ENCODE peak calls at places on chromosomes 12 and 14, in nine cellular contexts. X is stimulated activated CD8-positive, alpha-beta memory T cell treated with anti-CD3 and anti-CD28 coated beads, Interleukin-12 subunit alpha, Interleukin-12 subunit beta, amount 100 ng/mL, for 4 hours; Q is HTR-8/SVneo; A is effector CD4-positive, alpha-beta T cell; Z is HL-60; L is activated T-cell treated with anti-CD3 and anti-CD28 coated beads for 1 hour; E is GM18507; K is activated CD4-positive, alpha-beta T cell treated with anti-CD3 and anti-CD28 coated beads, Interleukin-2, amount 50 U/mL, for 4 hours; V is NT2/D1. C is an unnamed sample.

GRCh38 chr12:113757223-113758002 is 208.7 kb downstream of the RBM19 start:
- DNase-seq in E (no peak), V (no peak), Z (no peak), A (no peak), K (no peak), L (no peak), X (no peak), Q (no peak), C (no peak)

GRCh38 chr12:124535066-124535740 is 32.2 kb downstream of the NCOR2 start:
- DNase-seq in E (no peak), K (no peak), L (no peak), X (no peak), A (no peak), V (no peak), Q (no peak), Z (no peak), C (no peak)

GRCh38 chr14:104263671-104264358 is 125.4 kb downstream of the KIF26A start:
- DNase-seq in K (no peak), Z (no peak), A (no peak), Q (no peak), X (no peak), E (no peak), L (no peak), V (no peak), C (peak)

GRCh38 chr14:94391284-94391914 is 3.0 kb upstream of the SERPINA1 start:
- DNase-seq in Z (no peak), V (no peak), A (no peak), X (no peak), Q (no peak), E (no peak), L (no peak), K (no peak), C (no peak)

GRCh38 chr12:82765971-82766705 is 79.4 kb downstream of the TMTC2 start:
- DNase-seq in Q (no peak), V (no peak), L (no peak), Z (no peak), E (no peak), X (no peak), K (no peak), A (no peak), C (no peak)

GRCh38 chr12:40281791-40282364 is 57.1 kb downstream of the LRRK2 start:
- DNase-seq in Z (no peak), Q (no peak), L (no peak), K (no peak), A (no peak), E (no peak), V (no peak), X (no peak), C (no peak)

GRCh38 chr14:87049886-87050820 is 942.8 kb downstream of the GALC start:
- DNase-seq in Q (peak), E (no peak), Z (peak), V (peak), K (no peak), A (no peak), L (no peak), X (no peak), C (peak)

GRCh38 chr14:96383445-96383844 is 8.5 kb upstream of the AK7 start:
- DNase-seq in K (no peak), X (no peak), Q (no peak), A (no peak), V (no peak), L (no peak), Z (no peak), E (no peak), C (no peak)

GRCh38 chr14:63224196-63224595 is 20.0 kb downstream of the RHOJ start:
- DNase-seq in Z (no peak), V (no peak), K (no peak), L (no peak), Q (no peak), X (no peak), A (no peak), E (no peak), C (peak)

GRCh38 chr12:116541547-116542344 is 17.4 kb upstream of the MAP1LC3B2 start:
- DNase-seq in L (no peak), K (no peak), Z (no peak), V (no peak), X (no peak), Q (no peak), E (no peak), A (no peak), C (no peak)

GRCh38 chr14:105395538-105395854 is 2.8 kb upstream of the TEX22 start:
- DNase-seq in X (no peak), L (no peak), Q (no peak), E (no peak), Z (no peak), K (no peak), V (no peak), A (no peak), C (no peak)